ENCODE peak calls at places on chromosomes 13 and 19, in four cellular contexts. J is memory B cell; I is myocyte; Y is stimulated activated CD4-positive, alpha-beta T cell treated with anti-CD3 and anti-CD28 coated beads, Interleukin-15, amount 100 ng/mL, for 1 hour. K is an unnamed sample.

GRCh38 chr19:15631817-15632216 is 8.9 kb upstream of the CYP4F3 start:
- DNase-seq in J (no peak), I (no peak), Y (no peak), K (no peak)

GRCh38 chr19:17266589-17266974 is 661 bp upstream of the BABAM1 start:
- DNase-seq in J (no peak), I (no peak), Y (no peak), K (no peak)

GRCh38 chr19:51460164-51460992 is 2.1 kb upstream of the SIGLEC8 start:
- DNase-seq in J (no peak), I (peak; percentile 28), Y (no peak), K (no peak)

GRCh38 chr19:35013047-35013819 is 13.1 kb downstream of the GRAMD1A start:
- DNase-seq in J (peak; percentile 73), I (no peak), Y (peak; percentile 78), K (peak; percentile 93)

GRCh38 chr13:30924321-30924720 is 8.1 kb upstream of the TEX26 start:
- DNase-seq in J (no peak), I (no peak), Y (no peak), K (no peak)

GRCh38 chr19:55238030-55238429 is 9.5 kb upstream of the TMEM86B start:
- DNase-seq in J (no peak), I (no peak), Y (no peak), K (no peak)

GRCh38 chr13:67048084-67048792 is 181.9 kb downstream of the PCDH9 start:
- DNase-seq in J (no peak), I (peak; percentile 18), Y (no peak), K (no peak)

GRCh38 chr13:60755380-60756163 is 358.6 kb downstream of the TDRD3 start:
- DNase-seq in J (no peak), I (no peak), Y (no peak), K (no peak)

GRCh38 chr19:6514926-6515325 is 12.8 kb upstream of the TUBB4A start:
- DNase-seq in J (no peak), I (no peak), Y (no peak), K (no peak)

GRCh38 chr19:49357186-49357585 is 5.0 kb downstream of the TEAD2 start:
- DNase-seq in J (peak; percentile 26), I (no peak), Y (no peak), K (no peak)

GRCh38 chr19:35062942-35063341 is 21.4 kb downstream of the HPN start:
- DNase-seq in J (no peak), I (no peak), Y (no peak), K (no peak)

GRCh38 chr19:16373989-16374388 is 49.4 kb downstream of the KLF2 start:
- DNase-seq in J (no peak), I (no peak), Y (no peak), K (no peak)

GRCh38 chr19:39916236-39916635 is 18.2 kb downstream of the FCGBP start:
- DNase-seq in J (no peak), I (no peak), Y (no peak), K (no peak)

GRCh38 chr19:36604656-36605100 is 435 bp upstream of the ZNF382 start:
- DNase-seq in J (peak; percentile 88), I (peak; percentile 73), Y (peak; percentile 81), K (peak; percentile 40)

GRCh38 chr19:55311397-55311796 is 13.7 kb downstream of the TMEM150B start:
- DNase-seq in J (no peak), I (no peak), Y (no peak), K (no peak)

GRCh38 chr13:101892296-101892695 is 439.8 kb downstream of the ITGBL1 start:
- DNase-seq in J (no peak), I (no peak), Y (no peak), K (no peak)

GRCh38 chr19:10001899-10002298 is 8.4 kb downstream of the COL5A3 start:
- DNase-seq in J (no peak), I (peak; percentile 25), Y (no peak), K (no peak)

GRCh38 chr13:24270639-24271131 is 38.7 kb upstream of the C1QTNF9 start:
- DNase-seq in J (peak; percentile 42), I (peak; percentile 87), Y (peak; percentile 19), K (no peak)

GRCh38 chr13:44401577-44401976 is 28.0 kb downstream of the SERP2 start:
- DNase-seq in J (no peak), I (no peak), Y (no peak), K (no peak)

GRCh38 chr13:23852351-23852750 is 36.8 kb downstream of the MIPEP start:
- DNase-seq in J (no peak), I (no peak), Y (no peak), K (no peak)

GRCh38 chr19:4064551-4065260 is 2.0 kb downstream of the ZBTB7A start:
- DNase-seq in J (peak; percentile 48), I (peak; percentile 48), Y (no peak), K (no peak)

GRCh38 chr19:3370214-3370720 is 3.9 kb downstream of the NFIC start:
- DNase-seq in J (no peak), I (no peak), Y (no peak), K (no peak)

GRCh38 chr13:30666113-30666512 is 48.4 kb downstream of the USPL1 start:
- DNase-seq in J (no peak), I (no peak), Y (no peak), K (no peak)

GRCh38 chr19:32372726-32373613 is 27.6 kb downstream of the ZNF507 start:
- DNase-seq in J (no peak), I (peak; percentile 39), Y (no peak), K (no peak)

GRCh38 chr19:15452111-15453047 is 2.6 kb upstream of the WIZ start:
- DNase-seq in J (no peak), I (peak; percentile 97), Y (no peak), K (no peak)

GRCh38 chr19:3549816-3550215 is 7.6 kb downstream of the MFSD12 start:
- DNase-seq in J (no peak), I (no peak), Y (no peak), K (no peak)

GRCh38 chr19:48660854-48661731 is 11.7 kb downstream of the NTN5 start:
- DNase-seq in J (peak; percentile 83), I (peak; percentile 88), Y (peak; percentile 51), K (no peak)

GRCh38 chr19:18741566-18742121 is 49.5 kb downstream of the COMP start:
- DNase-seq in J (no peak), I (no peak), Y (no peak), K (no peak)

GRCh38 chr19:47486900-47487299 is 2.9 kb upstream of the KPTN start:
- DNase-seq in J (no peak), I (no peak), Y (no peak), K (no peak)

GRCh38 chr19:23392706-23393105 is 2.6 kb downstream of the ZNF91 start:
- DNase-seq in J (no peak), I (no peak), Y (no peak), K (no peak)

GRCh38 chr13:55615080-55615479 is 1525.6 kb upstream of the PRR20A start:
- DNase-seq in J (no peak), I (no peak), Y (no peak), K (no peak)

GRCh38 chr13:45501175-45501526 is 36.4 kb downstream of the COG3 start:
- DNase-seq in J (no peak), I (no peak), Y (no peak), K (no peak)

K was measured in D721Med.